ENCODE peak calls at places on chromosomes 2 and 18, in six cellular contexts. V is lung, G is colonic mucosa, Y is kidney, U is heart right ventricle, E is cardiac muscle cell. C is an unnamed sample.

GRCh38 chr2:187008111-187008510 is 159.1 kb upstream of the ZSWIM2 start:
- DNase-seq in V (no peak), G (no peak), Y (no peak), U (no peak), E (no peak), C (no peak)

GRCh38 chr2:173298536-173299097 is 56.1 kb upstream of the CDCA7 start:
- DNase-seq in V (no peak), G (peak), Y (no peak), U (no peak), E (no peak), C (no peak)

GRCh38 chr2:176582990-176583481 is 313.8 kb downstream of the MTX2 start:
- DNase-seq in V (no peak), G (no peak), Y (no peak), U (peak), E (no peak), C (no peak)

GRCh38 chr2:141767051-141767450 is 363.8 kb downstream of the LRP1B start:
- DNase-seq in V (no peak), G (no peak), Y (no peak), U (no peak), E (no peak), C (no peak)

GRCh38 chr2:197707316-197708213 is 2.4 kb downstream of the MARS2 start:
- DNase-seq in V (no peak), G (no peak), Y (no peak), U (peak), E (peak), C (no peak)

GRCh38 chr2:36633470-36634092 is 35.6 kb upstream of the FEZ2 start:
- DNase-seq in V (no peak), G (no peak), Y (no peak), U (no peak), E (no peak), C (no peak)

GRCh38 chr2:164810843-164811242 is 30.8 kb downstream of the COBLL1 start:
- DNase-seq in V (no peak), G (no peak), Y (no peak), U (no peak), E (no peak), C (no peak)

GRCh38 chr2:219713110-219713509 is 85.7 kb downstream of the SLC4A3 start:
- DNase-seq in V (no peak), G (no peak), Y (no peak), U (no peak), E (no peak), C (no peak)

GRCh38 chr2:158723921-158724802 is 71.0 kb upstream of the DAPL1 start:
- DNase-seq in V (no peak), G (no peak), Y (peak), U (no peak), E (no peak), C (no peak)

GRCh38 chr2:240922234-240922981 is 16.3 kb downstream of the CROCC2 start:
- DNase-seq in V (no peak), G (no peak), Y (peak), U (no peak), E (no peak), C (peak)

GRCh38 chr2:23859234-23859633 is 67.7 kb downstream of the ATAD2B start:
- DNase-seq in V (no peak), G (no peak), Y (no peak), U (no peak), E (no peak), C (no peak)

GRCh38 chr2:23861952-23862351 is 65.0 kb downstream of the ATAD2B start:
- DNase-seq in V (no peak), G (no peak), Y (no peak), U (no peak), E (no peak), C (no peak)

GRCh38 chr2:23859983-23860382 is 66.9 kb downstream of the ATAD2B start:
- DNase-seq in V (no peak), G (no peak), Y (no peak), U (no peak), E (no peak), C (no peak)

GRCh38 chr2:23867449-23867848 is 59.5 kb downstream of the ATAD2B start:
- DNase-seq in V (no peak), G (no peak), Y (no peak), U (no peak), E (no peak), C (no peak)

GRCh38 chr2:23862716-23863426 is 64.1 kb downstream of the ATAD2B start:
- DNase-seq in V (no peak), G (no peak), Y (no peak), U (no peak), E (no peak), C (no peak)
- H3K27ac ChIP-seq in V (no peak), G (no peak), Y (no peak), U (no peak), E (no peak), C (no peak)

GRCh38 chr18:111292-112014 is 46.9 kb upstream of the USP14 start:
- DNase-seq in V (peak), G (peak), Y (peak), U (peak), E (peak), C (peak)
- H3K4me3 ChIP-seq in V (no peak), G (peak), Y (peak), U (peak), E (peak), C (peak)

GRCh38 chr2:41711736-41712135 is 336.1 kb upstream of the PKDCC start:
- DNase-seq in V (no peak), G (no peak), Y (no peak), U (no peak), E (no peak), C (no peak)

GRCh38 chr2:41707790-41708451 is 339.9 kb upstream of the PKDCC start:
- DNase-seq in V (no peak), G (no peak), Y (no peak), U (no peak), E (no peak), C (no peak)

GRCh38 chr2:41706261-41706660 is 341.6 kb upstream of the PKDCC start:
- DNase-seq in V (no peak), G (no peak), Y (no peak), U (no peak), E (no peak), C (no peak)

GRCh38 chr2:41710944-41711343 is 336.9 kb upstream of the PKDCC start:
- DNase-seq in V (no peak), G (no peak), Y (no peak), U (no peak), E (no peak), C (no peak)

DNA sequence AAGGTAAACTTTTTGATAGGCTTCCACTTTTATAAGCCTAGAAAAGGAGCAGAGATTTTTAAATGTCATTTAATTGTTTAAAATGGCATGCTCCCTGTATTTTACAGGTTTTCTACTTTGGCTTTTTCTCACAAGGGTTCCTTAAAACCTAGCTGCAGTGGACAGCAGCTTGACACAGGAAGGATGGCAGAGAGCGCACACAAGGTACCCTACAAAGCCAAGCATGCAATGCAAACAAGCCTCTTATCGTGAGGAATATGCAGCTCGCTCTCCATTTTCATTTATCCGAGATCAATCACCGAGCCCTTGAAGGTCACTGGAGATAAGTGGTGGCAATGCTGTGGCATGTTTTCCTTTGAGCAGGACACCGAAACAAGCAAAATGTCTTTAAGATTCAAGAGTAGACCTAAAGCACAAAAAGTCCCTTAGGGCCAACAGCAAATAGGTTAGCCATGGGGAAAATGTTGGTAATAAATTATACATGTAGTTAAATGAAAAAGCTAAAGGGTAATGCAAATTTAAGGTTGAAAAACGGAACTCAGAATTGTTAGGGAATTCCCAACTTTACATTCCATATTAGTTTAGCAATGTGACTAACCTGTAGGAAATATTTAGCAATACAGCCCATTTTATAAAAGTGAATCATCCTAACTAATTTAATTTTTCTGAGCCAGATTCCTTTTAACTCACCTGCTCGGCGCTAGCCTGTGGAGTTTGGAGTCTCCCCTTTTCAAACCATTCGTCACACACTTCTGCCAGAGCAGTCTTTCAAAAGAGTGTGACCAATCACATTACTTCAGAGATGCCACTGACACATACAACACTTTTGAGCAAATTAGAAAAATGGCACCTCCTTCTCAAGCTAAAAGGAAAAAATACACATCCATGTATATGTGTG is 337.9 kb upstream of the PKDCC start:
- DNase-seq in V (no peak), G (no peak), Y (no peak), U (no peak), E (no peak), C (no peak)
- TF ChIP-seq CTCF in V (no peak), G (no peak), Y (no peak), U (no peak), E (no peak), C (no peak)

GRCh38 chr2:67649331-67650071 is 252.4 kb downstream of the ETAA1 start:
- DNase-seq in V (peak), G (peak), Y (peak), U (peak), E (peak), C (no peak)
- H3K27ac ChIP-seq in V (peak), G (peak), Y (no peak), U (no peak), E (no peak), C (no peak)

DNA sequence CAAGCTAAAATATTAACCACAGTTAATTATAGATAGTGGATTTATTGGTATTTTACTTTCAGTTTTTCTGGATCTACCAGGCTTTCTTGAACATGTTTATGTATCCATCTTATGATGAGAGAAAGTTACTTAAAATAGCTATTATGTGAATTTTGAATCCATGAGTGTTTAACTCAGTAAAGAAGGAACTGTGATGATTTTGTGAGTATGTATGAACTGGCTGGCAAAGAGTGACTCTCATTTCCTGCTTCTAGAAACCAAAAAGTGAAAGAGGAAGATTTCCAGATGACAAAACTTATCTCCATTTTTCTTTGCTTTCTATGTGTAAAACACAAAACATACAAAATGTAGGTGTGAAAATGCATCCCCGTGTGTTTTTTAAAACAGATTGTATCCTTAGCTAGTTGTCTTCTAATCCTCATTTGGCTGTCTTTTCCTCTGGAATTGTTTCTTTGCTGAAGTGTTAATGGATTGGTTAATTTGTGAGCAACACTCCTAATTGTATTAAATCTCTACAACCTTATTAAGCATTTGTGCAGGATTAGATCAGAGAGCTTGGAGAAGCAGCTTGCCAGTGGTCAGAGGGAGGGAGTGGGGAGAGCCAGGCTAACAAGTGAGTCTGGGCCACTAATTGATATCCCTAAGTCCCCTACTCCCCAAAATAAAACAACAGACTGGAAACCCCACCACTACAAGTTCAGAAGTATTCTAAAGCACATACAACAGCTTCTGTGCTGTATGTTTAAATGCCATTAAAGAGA is 23.9 kb downstream of the PTPRM start:
- DNase-seq in V (no peak), G (no peak), Y (no peak), U (no peak), E (no peak), C (no peak)
- H3K4me3 ChIP-seq in V (no peak), G (no peak), Y (no peak), U (no peak), E (no peak), C (no peak)

DNA sequence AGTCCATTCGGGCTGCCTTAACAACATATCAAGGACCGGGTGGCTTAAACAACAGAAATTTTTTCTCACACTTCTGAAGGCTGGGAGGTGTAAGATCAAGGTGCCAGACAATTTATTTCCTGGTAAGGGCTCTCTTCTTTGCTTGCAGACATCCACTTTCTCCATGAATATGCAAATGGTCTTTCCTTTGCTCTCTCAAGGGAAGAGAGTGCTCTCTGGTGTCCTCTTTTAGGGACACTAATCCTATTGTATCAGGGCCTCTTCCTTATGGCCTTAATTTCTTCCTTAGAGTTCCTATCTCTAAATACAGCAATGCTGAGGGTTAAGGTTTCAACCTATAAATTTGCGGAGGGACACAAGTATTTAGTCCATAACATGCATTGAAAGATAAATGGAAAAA is 770.8 kb downstream of the DSC3 start:
- DNase-seq in V (no peak), G (no peak), Y (no peak), U (no peak), E (no peak), C (no peak)
- TF ChIP-seq CTCF in V (no peak), G (no peak), Y (no peak), U (no peak), E (no peak), C (no peak)

DNA sequence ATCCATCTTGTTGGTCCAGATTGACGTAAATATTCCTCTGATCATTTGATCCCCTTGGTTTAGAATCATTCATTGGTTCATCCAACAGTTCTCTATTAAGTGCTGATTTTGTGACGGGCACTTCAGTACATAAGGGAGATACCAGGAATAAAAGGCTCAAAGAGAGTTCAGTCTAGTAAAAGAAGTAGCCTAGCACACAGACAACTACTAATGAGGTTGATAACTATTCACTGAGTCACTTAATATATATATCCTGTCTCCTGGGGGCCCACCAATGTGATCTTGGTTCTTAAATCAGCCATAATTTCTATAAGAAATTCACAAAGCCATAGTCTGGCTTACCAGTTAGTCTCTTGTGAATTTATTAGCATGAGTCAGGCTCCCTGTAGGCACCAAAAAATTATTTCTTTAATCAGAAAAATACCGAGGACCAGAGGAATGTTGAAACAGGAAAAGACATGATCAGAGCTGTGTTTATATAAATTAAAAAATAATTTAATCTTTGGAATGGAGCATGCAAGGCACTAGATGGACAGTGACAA is 10.4 kb downstream of the KCNE4 start:
- DNase-seq in V (no peak), G (no peak), Y (no peak), U (no peak), E (no peak), C (no peak)
- H3K27ac ChIP-seq in V (no peak), G (no peak), Y (no peak), U (no peak), E (no peak), C (no peak)

DNA sequence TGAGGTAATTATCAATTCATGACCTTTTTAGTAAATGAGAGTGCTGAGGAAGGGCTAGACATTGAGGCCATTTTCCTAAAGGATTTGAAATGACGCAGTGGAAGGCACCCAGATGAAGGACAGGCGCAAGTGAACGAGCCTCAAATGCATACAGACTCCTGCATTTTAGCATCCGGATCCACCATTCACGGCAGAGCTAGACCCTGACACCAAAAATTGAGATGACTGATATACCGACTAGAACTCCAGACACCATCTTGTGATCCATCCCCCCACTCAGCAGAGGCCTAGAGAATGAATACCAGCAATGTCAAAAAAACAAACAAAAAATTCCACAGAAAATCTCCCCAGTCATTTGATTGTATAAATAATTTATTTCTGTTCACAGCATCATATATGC is 4.2 kb downstream of the ARL4C start:
- DNase-seq in V (no peak), G (no peak), Y (no peak), U (no peak), E (no peak), C (no peak)
- H3K4me3 ChIP-seq in V (no peak), G (no peak), Y (no peak), U (no peak), E (peak), C (peak)

C was measured in dorsolateral prefrontal cortex.